ENCODE peak calls at places on chromosomes 13 and 19, in nine cellular contexts. L is WERI-Rb-1, K is fibroblast of lung, X is psoas muscle, Y is neural progenitor cell, E is trophoblast cell, R is GM06990, F is cardiac muscle cell, B is BE2C. M is an unnamed sample.

GRCh38 chr13:27969073-27969865 is at the start of gene CDX2:
- DNase-seq in L (no peak), K (no peak), X (no peak), Y (peak; percentile 51), E (no peak), R (no peak), F (no peak), B (no peak), M (no peak)

GRCh38 chr19:13839193-13839937 is 37.6 kb upstream of the NANOS3 start:
- DNase-seq in L (no peak), K (peak; percentile 72), X (peak; percentile 96), Y (peak; percentile 44), E (peak; percentile 83), R (peak; percentile 90), F (peak; percentile 86), B (peak; percentile 97), M (peak; percentile 90)

GRCh38 chr19:58460039-58460438 is 6.8 kb upstream of the ZNF324 start:
- DNase-seq in L (no peak), K (no peak), X (no peak), Y (no peak), E (peak; percentile 8), R (no peak), F (no peak), B (no peak), M (no peak)

GRCh38 chr13:42996584-42996983 is 4.5 kb upstream of the EPSTI1 start:
- DNase-seq in L (no peak), K (peak; percentile 84), X (no peak), Y (no peak), E (peak; percentile 97), R (peak; percentile 44), F (peak; percentile 69), B (no peak), M (no peak)

GRCh38 chr13:63497601-63498000 is 2082.0 kb upstream of the PCDH20 start:
- DNase-seq in L (no peak), K (peak; percentile 88), X (no peak), Y (no peak), E (no peak), R (no peak), F (peak; percentile 16), B (no peak), M (no peak)

GRCh38 chr13:43036386-43037220 is 13.2 kb downstream of the DNAJC15 start:
- DNase-seq in L (no peak), K (peak; percentile 32), X (no peak), Y (no peak), E (no peak), R (no peak), F (peak; percentile 84), B (no peak), M (no peak)

GRCh38 chr13:23411706-23412105 is 21.8 kb downstream of the SACS start:
- DNase-seq in L (no peak), K (no peak), X (no peak), Y (no peak), E (no peak), R (no peak), F (no peak), B (no peak), M (no peak)

GRCh38 chr19:32908641-32909190 is 39.1 kb upstream of the SLC7A9 start:
- DNase-seq in L (no peak), K (no peak), X (no peak), Y (no peak), E (peak; percentile 92), R (no peak), F (no peak), B (no peak), M (no peak)

GRCh38 chr13:50889317-50889716 is 20.3 kb upstream of the RNASEH2B start:
- DNase-seq in L (no peak), K (no peak), X (no peak), Y (no peak), E (no peak), R (no peak), F (no peak), B (no peak), M (no peak)

GRCh38 chr19:5983367-5983955 is 5.5 kb upstream of the RANBP3 start:
- DNase-seq in L (no peak), K (peak; percentile 50), X (no peak), Y (no peak), E (no peak), R (no peak), F (peak; percentile 65), B (no peak), M (no peak)

GRCh38 chr13:80716610-80717081 is 375.7 kb upstream of the SPRY2 start:
- DNase-seq in L (no peak), K (peak; percentile 95), X (peak; percentile 57), Y (no peak), E (no peak), R (no peak), F (peak; percentile 83), B (peak; percentile 33), M (peak; percentile 19)

GRCh38 chr19:32406161-32407003 is 812 bp downstream of the DPY19L3 start:
- DNase-seq in L (no peak), K (no peak), X (no peak), Y (peak; percentile 9), E (no peak), R (no peak), F (no peak), B (no peak), M (peak; percentile 31)

GRCh38 chr13:27857271-27857670 is 62.5 kb upstream of the PDX1 start:
- DNase-seq in L (no peak), K (no peak), X (no peak), Y (no peak), E (no peak), R (no peak), F (no peak), B (no peak), M (peak; percentile 4)

GRCh38 chr13:50617134-50617721 is 226.3 kb downstream of the DLEU7 start:
- DNase-seq in L (no peak), K (peak; percentile 63), X (no peak), Y (no peak), E (no peak), R (no peak), F (peak; percentile 80), B (no peak), M (no peak)

GRCh38 chr13:91141619-91142061 is 205.8 kb upstream of the MIR17HG start:
- DNase-seq in L (no peak), K (no peak), X (no peak), Y (no peak), E (no peak), R (no peak), F (no peak), B (no peak), M (no peak)

GRCh38 chr19:50928841-50929240 is 17.6 kb upstream of the KLK4 start:
- DNase-seq in L (no peak), K (no peak), X (no peak), Y (no peak), E (no peak), R (no peak), F (no peak), B (no peak), M (no peak)

GRCh38 chr19:40251244-40251643 is 24.8 kb upstream of the CCNP start:
- DNase-seq in L (no peak), K (no peak), X (no peak), Y (no peak), E (no peak), R (no peak), F (no peak), B (no peak), M (no peak)

GRCh38 chr13:36395280-36395679 is 37.0 kb upstream of the CCNA1 start:
- DNase-seq in L (no peak), K (peak; percentile 81), X (no peak), Y (no peak), E (peak; percentile 62), R (no peak), F (peak; percentile 81), B (no peak), M (peak; percentile 71)

DNA sequence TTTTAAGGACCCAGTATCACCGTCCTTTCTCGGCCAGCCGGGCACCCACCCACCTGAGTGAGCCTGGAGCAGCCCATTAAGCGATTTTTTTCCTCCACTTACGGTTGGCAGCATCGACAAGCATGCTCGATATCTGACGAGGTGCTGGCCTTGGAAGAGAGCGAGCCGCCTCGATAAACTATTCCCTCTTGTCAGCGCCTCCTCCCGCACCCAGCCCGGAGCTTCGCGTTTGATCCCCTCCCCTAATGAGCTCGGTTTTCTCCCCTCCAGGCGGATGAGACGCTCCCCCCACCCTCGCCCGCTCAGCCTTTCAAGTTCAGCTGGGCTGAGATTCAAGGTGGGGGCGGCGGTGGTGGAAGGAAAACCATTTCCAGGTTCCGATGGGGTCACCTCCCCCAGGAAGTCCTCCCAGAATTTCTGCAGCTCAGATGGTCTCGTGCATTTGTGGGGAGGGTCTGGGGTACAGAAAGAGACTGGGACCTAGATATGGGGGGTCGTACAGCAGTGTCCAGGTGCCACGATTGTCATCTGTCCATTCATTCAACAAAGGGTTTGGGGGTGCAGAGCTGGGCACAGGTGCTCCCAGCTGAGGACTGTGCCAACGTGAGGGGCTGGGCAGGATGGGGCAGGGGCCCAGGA is 18.9 kb upstream of the ONECUT3 start:
- DNase-seq in L (no peak), K (no peak), X (no peak), Y (no peak), E (no peak), R (no peak), F (no peak), B (no peak), M (no peak)
- H3K27me3 ChIP-seq in L (peaks cover 9% of the 10 kb centered on the region), K (peaks cover 10% of the 10 kb centered on the region), X (peaks cover 34% of the 10 kb centered on the region), Y (peaks cover 98% of the 10 kb centered on the region), E (no peaks in the 10 kb centered on the region), R (no peaks in the 10 kb centered on the region), F (peaks cover 94% of the 10 kb centered on the region), B (peaks cover 98% of the 10 kb centered on the region), M (peaks cover 60% of the 10 kb centered on the region)

GRCh38 chr13:112447306-112447705 is 71.2 kb downstream of the SPACA7 start:
- DNase-seq in L (no peak), K (no peak), X (peak; percentile 25), Y (no peak), E (no peak), R (no peak), F (no peak), B (no peak), M (no peak)
- H3K27me3 ChIP-seq in L (peaks cover 96% of the 10 kb centered on the region), K (no peaks in the 10 kb centered on the region), X (peaks cover 25% of the 10 kb centered on the region), Y (peaks cover 30% of the 10 kb centered on the region), E (no peaks in the 10 kb centered on the region), R (no peaks in the 10 kb centered on the region), F (peaks cover 50% of the 10 kb centered on the region), B (peaks cover 55% of the 10 kb centered on the region), M (peaks cover 12% of the 10 kb centered on the region)

DNA sequence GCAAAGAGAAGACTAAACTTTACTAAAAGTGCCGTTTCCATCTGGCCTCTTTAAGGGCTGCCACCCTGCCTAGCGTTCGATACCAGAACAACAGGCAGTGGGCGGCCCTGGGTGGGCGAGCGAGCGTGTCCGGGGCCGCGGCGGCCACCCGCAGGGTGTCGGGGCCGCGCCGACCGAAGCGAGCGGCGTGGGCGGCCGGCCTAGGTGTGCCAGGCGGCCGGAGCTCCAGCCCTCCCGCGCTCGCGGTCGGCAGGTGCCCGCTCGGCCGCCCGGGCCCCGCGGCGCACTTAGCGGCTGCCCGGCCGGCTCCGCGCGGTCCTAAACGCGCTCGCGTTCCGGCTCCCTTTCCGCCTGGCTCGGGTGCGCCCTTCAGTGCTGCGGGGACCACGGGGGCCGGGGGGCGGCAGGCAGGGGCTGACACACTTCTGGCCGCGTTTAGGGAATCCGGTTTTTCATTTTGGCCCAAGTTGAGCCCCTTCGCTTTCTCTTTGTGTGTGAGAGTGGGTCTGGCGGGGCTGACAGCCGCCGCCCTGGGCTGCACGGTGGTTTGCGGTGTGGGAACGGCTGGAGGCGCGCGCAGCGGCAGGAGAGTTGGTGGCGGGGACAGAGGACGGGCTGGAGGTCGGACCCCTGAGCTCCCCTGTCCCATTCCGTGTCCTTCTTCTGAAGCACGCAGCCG is 2.9 kb downstream of the FGF9 start:
- DNase-seq in L (no peak), K (peak; percentile 31), X (peak; percentile 65), Y (peak; percentile 87), E (peak; percentile 46), R (peak; percentile 57), F (peak; percentile 38), B (peak; percentile 32), M (peak; percentile 62)
- H3K27me3 ChIP-seq in L (peaks cover 98% of the 10 kb centered on the region), K (peaks cover 45% of the 10 kb centered on the region), X (peaks cover 8% of the 10 kb centered on the region), Y (peaks cover 76% of the 10 kb centered on the region), E (peaks cover 73% of the 10 kb centered on the region), R (peaks cover 2% of the 10 kb centered on the region), F (peaks cover 40% of the 10 kb centered on the region), B (peaks cover 93% of the 10 kb centered on the region), M (peaks cover 74% of the 10 kb centered on the region)

GRCh38 chr19:44496711-44497110 is 3.6 kb downstream of the ZNF180 start:
- DNase-seq in L (no peak), K (no peak), X (no peak), Y (no peak), E (no peak), R (no peak), F (no peak), B (no peak), M (no peak)
- H3K27me3 ChIP-seq in L (no peaks in the 10 kb centered on the region), K (no peaks in the 10 kb centered on the region), X (no peaks in the 10 kb centered on the region), Y (peaks cover 4% of the 10 kb centered on the region), E (no peaks in the 10 kb centered on the region), R (no peaks in the 10 kb centered on the region), F (no peaks in the 10 kb centered on the region), B (no peaks in the 10 kb centered on the region), M (no peaks in the 10 kb centered on the region)

M was measured in A673.